ENCODE peak calls at places on chromosomes 2 and 18, in ten cellular contexts. One of them, this sample, is unnamed.

GRCh38 chr2:160472839-160473251 is 20.8 kb downstream of the RBMS1 start:
- DNase-seq in GM06990: no peak
- DNase-seq in left ventricle myocardium inferior: no peak
- DNase-seq in CD8-positive, alpha-beta T cell: no peak
- DNase-seq in cardiac fibroblast: no peak
- DNase-seq in mammary epithelial cell: no peak
- DNase-seq in HepG2: no peak
- DNase-seq in fibroblast of mammary gland: peak; percentile 37
- DNase-seq in astrocyte of the spinal cord: peak; percentile 64
- DNase-seq in brain microvascular endothelial cell: peak; percentile 24
- DNase-seq in this sample: peak; percentile 73

GRCh38 chr2:100188326-100188725 is 45.9 kb upstream of the AFF3 start:
- DNase-seq in left ventricle myocardium inferior: no peak
- DNase-seq in astrocyte of the spinal cord: no peak
- DNase-seq in CD8-positive, alpha-beta T cell: no peak
- DNase-seq in fibroblast of mammary gland: no peak
- DNase-seq in cardiac fibroblast: no peak
- DNase-seq in HepG2: no peak
- DNase-seq in GM06990: no peak
- DNase-seq in brain microvascular endothelial cell: no peak
- DNase-seq in mammary epithelial cell: no peak
- DNase-seq in this sample: no peak

GRCh38 chr2:180358458-180358857 is 351.4 kb upstream of the CWC22 start:
- DNase-seq in HepG2: no peak
- DNase-seq in brain microvascular endothelial cell: no peak
- DNase-seq in cardiac fibroblast: no peak
- DNase-seq in fibroblast of mammary gland: no peak
- DNase-seq in left ventricle myocardium inferior: no peak
- DNase-seq in GM06990: no peak
- DNase-seq in mammary epithelial cell: no peak
- DNase-seq in astrocyte of the spinal cord: no peak
- DNase-seq in CD8-positive, alpha-beta T cell: no peak
- DNase-seq in this sample: no peak

GRCh38 chr2:145751634-145752033 is 1231.7 kb upstream of the ZEB2 start:
- DNase-seq in HepG2: no peak
- DNase-seq in brain microvascular endothelial cell: peak; percentile 68
- DNase-seq in astrocyte of the spinal cord: peak; percentile 78
- DNase-seq in fibroblast of mammary gland: peak; percentile 72
- DNase-seq in GM06990: peak; percentile 60
- DNase-seq in mammary epithelial cell: no peak
- DNase-seq in left ventricle myocardium inferior: no peak
- DNase-seq in cardiac fibroblast: peak; percentile 69
- DNase-seq in CD8-positive, alpha-beta T cell: no peak
- DNase-seq in this sample: peak; percentile 79

GRCh38 chr18:58438161-58438983 is 190.5 kb downstream of the ALPK2 start:
- DNase-seq in astrocyte of the spinal cord: no peak
- DNase-seq in GM06990: no peak
- DNase-seq in left ventricle myocardium inferior: no peak
- DNase-seq in CD8-positive, alpha-beta T cell: no peak
- DNase-seq in cardiac fibroblast: peak; percentile 27
- DNase-seq in fibroblast of mammary gland: peak; percentile 28
- DNase-seq in mammary epithelial cell: peak; percentile 16
- DNase-seq in brain microvascular endothelial cell: no peak
- DNase-seq in HepG2: no peak
- DNase-seq in this sample: peak; percentile 48

GRCh38 chr2:84888401-84889276 is 7.8 kb upstream of the TRABD2A start:
- DNase-seq in left ventricle myocardium inferior: no peak
- DNase-seq in GM06990: no peak
- DNase-seq in astrocyte of the spinal cord: peak; percentile 58
- DNase-seq in HepG2: no peak
- DNase-seq in fibroblast of mammary gland: peak; percentile 76
- DNase-seq in mammary epithelial cell: peak; percentile 65
- DNase-seq in brain microvascular endothelial cell: peak; percentile 55
- DNase-seq in cardiac fibroblast: peak; percentile 66
- DNase-seq in CD8-positive, alpha-beta T cell: peak; percentile 35
- DNase-seq in this sample: peak; percentile 82

GRCh38 chr2:48715042-48715899 is 40.3 kb downstream of the LHCGR start:
- DNase-seq in brain microvascular endothelial cell: no peak
- DNase-seq in mammary epithelial cell: peak; percentile 63
- DNase-seq in astrocyte of the spinal cord: no peak
- DNase-seq in GM06990: no peak
- DNase-seq in fibroblast of mammary gland: peak; percentile 46
- DNase-seq in HepG2: no peak
- DNase-seq in cardiac fibroblast: peak; percentile 87
- DNase-seq in left ventricle myocardium inferior: peak; percentile 21
- DNase-seq in CD8-positive, alpha-beta T cell: no peak
- DNase-seq in this sample: peak; percentile 93

GRCh38 chr2:238016526-238016925 is 44.3 kb upstream of the SCLY start:
- DNase-seq in HepG2: no peak
- DNase-seq in brain microvascular endothelial cell: no peak
- DNase-seq in left ventricle myocardium inferior: no peak
- DNase-seq in astrocyte of the spinal cord: no peak
- DNase-seq in CD8-positive, alpha-beta T cell: no peak
- DNase-seq in cardiac fibroblast: no peak
- DNase-seq in GM06990: no peak
- DNase-seq in fibroblast of mammary gland: no peak
- DNase-seq in mammary epithelial cell: no peak
- DNase-seq in this sample: no peak

GRCh38 chr2:109335586-109336266 is 206.7 kb downstream of the SH3RF3 start:
- DNase-seq in astrocyte of the spinal cord: peak; percentile 87
- DNase-seq in HepG2: no peak
- DNase-seq in cardiac fibroblast: peak; percentile 75
- DNase-seq in fibroblast of mammary gland: peak; percentile 83
- DNase-seq in left ventricle myocardium inferior: no peak
- DNase-seq in brain microvascular endothelial cell: peak; percentile 16
- DNase-seq in mammary epithelial cell: peak; percentile 19
- DNase-seq in GM06990: no peak
- DNase-seq in CD8-positive, alpha-beta T cell: no peak
- DNase-seq in this sample: peak; percentile 74

GRCh38 chr2:189548686-189549439 is 31.7 kb downstream of the SLC40A1 start:
- DNase-seq in HepG2: peak; percentile 79
- DNase-seq in left ventricle myocardium inferior: no peak
- DNase-seq in astrocyte of the spinal cord: peak; percentile 26
- DNase-seq in cardiac fibroblast: no peak
- DNase-seq in brain microvascular endothelial cell: no peak
- DNase-seq in GM06990: no peak
- DNase-seq in mammary epithelial cell: peak; percentile 22
- DNase-seq in fibroblast of mammary gland: peak; percentile 47
- DNase-seq in CD8-positive, alpha-beta T cell: no peak
- DNase-seq in this sample: peak; percentile 58

GRCh38 chr2:88261725-88262124 is 91.6 kb downstream of the THNSL2 start:
- DNase-seq in GM06990: no peak
- DNase-seq in fibroblast of mammary gland: no peak
- DNase-seq in astrocyte of the spinal cord: no peak
- DNase-seq in HepG2: no peak
- DNase-seq in mammary epithelial cell: no peak
- DNase-seq in left ventricle myocardium inferior: no peak
- DNase-seq in brain microvascular endothelial cell: no peak
- DNase-seq in CD8-positive, alpha-beta T cell: no peak
- DNase-seq in cardiac fibroblast: no peak
- DNase-seq in this sample: no peak

GRCh38 chr18:24170389-24170788 is 31.5 kb downstream of the CABYR start:
- DNase-seq in left ventricle myocardium inferior: no peak
- DNase-seq in HepG2: peak; percentile 9
- DNase-seq in astrocyte of the spinal cord: no peak
- DNase-seq in CD8-positive, alpha-beta T cell: no peak
- DNase-seq in cardiac fibroblast: no peak
- DNase-seq in mammary epithelial cell: no peak
- DNase-seq in GM06990: no peak
- DNase-seq in brain microvascular endothelial cell: no peak
- DNase-seq in fibroblast of mammary gland: no peak
- DNase-seq in this sample: no peak

GRCh38 chr2:179272406-179273192 is 8.0 kb upstream of the SESTD1 start:
- DNase-seq in astrocyte of the spinal cord: peak; percentile 68
- DNase-seq in GM06990: no peak
- DNase-seq in left ventricle myocardium inferior: no peak
- DNase-seq in HepG2: peak; percentile 96
- DNase-seq in CD8-positive, alpha-beta T cell: no peak
- DNase-seq in brain microvascular endothelial cell: no peak
- DNase-seq in fibroblast of mammary gland: peak; percentile 92
- DNase-seq in cardiac fibroblast: peak; percentile 86
- DNase-seq in mammary epithelial cell: peak; percentile 62
- DNase-seq in this sample: peak; percentile 89

GRCh38 chr2:32716598-32716997 is 88.7 kb downstream of the TTC27 start:
- DNase-seq in GM06990: no peak
- DNase-seq in cardiac fibroblast: no peak
- DNase-seq in astrocyte of the spinal cord: no peak
- DNase-seq in left ventricle myocardium inferior: no peak
- DNase-seq in mammary epithelial cell: no peak
- DNase-seq in brain microvascular endothelial cell: no peak
- DNase-seq in fibroblast of mammary gland: no peak
- DNase-seq in HepG2: peak; percentile 29
- DNase-seq in CD8-positive, alpha-beta T cell: no peak
- DNase-seq in this sample: no peak

GRCh38 chr2:179486969-179487752 is 222.5 kb upstream of the SESTD1 start:
- DNase-seq in brain microvascular endothelial cell: no peak
- DNase-seq in GM06990: no peak
- DNase-seq in fibroblast of mammary gland: no peak
- DNase-seq in CD8-positive, alpha-beta T cell: no peak
- DNase-seq in HepG2: no peak
- DNase-seq in astrocyte of the spinal cord: no peak
- DNase-seq in left ventricle myocardium inferior: no peak
- DNase-seq in cardiac fibroblast: no peak
- DNase-seq in mammary epithelial cell: no peak
- DNase-seq in this sample: no peak

GRCh38 chr2:217489145-217489960 is 513.4 kb downstream of the TNS1 start:
- DNase-seq in cardiac fibroblast: no peak
- DNase-seq in GM06990: no peak
- DNase-seq in mammary epithelial cell: peak; percentile 64
- DNase-seq in brain microvascular endothelial cell: no peak
- DNase-seq in HepG2: no peak
- DNase-seq in CD8-positive, alpha-beta T cell: no peak
- DNase-seq in left ventricle myocardium inferior: no peak
- DNase-seq in astrocyte of the spinal cord: peak; percentile 33
- DNase-seq in fibroblast of mammary gland: peak; percentile 18
- DNase-seq in this sample: no peak

GRCh38 chr2:9118383-9118960 is 88.1 kb upstream of the ASAP2 start:
- DNase-seq in HepG2: no peak
- DNase-seq in left ventricle myocardium inferior: no peak
- DNase-seq in fibroblast of mammary gland: no peak
- DNase-seq in mammary epithelial cell: no peak
- DNase-seq in GM06990: no peak
- DNase-seq in astrocyte of the spinal cord: no peak
- DNase-seq in cardiac fibroblast: no peak
- DNase-seq in CD8-positive, alpha-beta T cell: no peak
- DNase-seq in brain microvascular endothelial cell: no peak
- DNase-seq in this sample: no peak

GRCh38 chr2:70212298-70212948 is 21.6 kb upstream of the C2orf42 start:
- DNase-seq in CD8-positive, alpha-beta T cell: no peak
- DNase-seq in brain microvascular endothelial cell: no peak
- DNase-seq in left ventricle myocardium inferior: no peak
- DNase-seq in astrocyte of the spinal cord: no peak
- DNase-seq in mammary epithelial cell: no peak
- DNase-seq in fibroblast of mammary gland: no peak
- DNase-seq in GM06990: no peak
- DNase-seq in cardiac fibroblast: peak; percentile 30
- DNase-seq in HepG2: no peak
- DNase-seq in this sample: peak; percentile 13

GRCh38 chr2:4604767-4605166 is 901.4 kb downstream of the DCDC2C start:
- DNase-seq in cardiac fibroblast: no peak
- DNase-seq in astrocyte of the spinal cord: no peak
- DNase-seq in HepG2: no peak
- DNase-seq in left ventricle myocardium inferior: no peak
- DNase-seq in brain microvascular endothelial cell: no peak
- DNase-seq in CD8-positive, alpha-beta T cell: no peak
- DNase-seq in fibroblast of mammary gland: no peak
- DNase-seq in GM06990: no peak
- DNase-seq in mammary epithelial cell: no peak
- DNase-seq in this sample: no peak
- TF ChIP-seq CTCF in cardiac fibroblast: no peak
- TF ChIP-seq CTCF in astrocyte of the spinal cord: no peak
- TF ChIP-seq CTCF in HepG2: no peak
- TF ChIP-seq CTCF in left ventricle myocardium inferior: no peak
- TF ChIP-seq CTCF in brain microvascular endothelial cell: no peak
- TF ChIP-seq CTCF in CD8-positive, alpha-beta T cell: no peak
- TF ChIP-seq CTCF in fibroblast of mammary gland: no peak
- TF ChIP-seq CTCF in GM06990: no peak
- TF ChIP-seq CTCF in mammary epithelial cell: no peak
- TF ChIP-seq CTCF in this sample: no peak

GRCh38 chr2:11919953-11920352 is 173.5 kb downstream of the LPIN1 start:
- DNase-seq in fibroblast of mammary gland: no peak
- DNase-seq in brain microvascular endothelial cell: no peak
- DNase-seq in HepG2: no peak
- DNase-seq in left ventricle myocardium inferior: no peak
- DNase-seq in CD8-positive, alpha-beta T cell: no peak
- DNase-seq in cardiac fibroblast: no peak
- DNase-seq in astrocyte of the spinal cord: no peak
- DNase-seq in mammary epithelial cell: no peak
- DNase-seq in GM06990: no peak
- DNase-seq in this sample: no peak
- H3K4me3 ChIP-seq in fibroblast of mammary gland: no peak overlapping the region
- H3K4me3 ChIP-seq in brain microvascular endothelial cell: no peak overlapping the region
- H3K4me3 ChIP-seq in HepG2: no peak overlapping the region
- H3K4me3 ChIP-seq in left ventricle myocardium inferior: no peak overlapping the region
- H3K4me3 ChIP-seq in CD8-positive, alpha-beta T cell: no peak overlapping the region
- H3K4me3 ChIP-seq in cardiac fibroblast: no peak overlapping the region
- H3K4me3 ChIP-seq in astrocyte of the spinal cord: no peak overlapping the region
- H3K4me3 ChIP-seq in mammary epithelial cell: no peak overlapping the region
- H3K4me3 ChIP-seq in GM06990: no peak overlapping the region
- H3K4me3 ChIP-seq in this sample: no peak overlapping the region

DNA sequence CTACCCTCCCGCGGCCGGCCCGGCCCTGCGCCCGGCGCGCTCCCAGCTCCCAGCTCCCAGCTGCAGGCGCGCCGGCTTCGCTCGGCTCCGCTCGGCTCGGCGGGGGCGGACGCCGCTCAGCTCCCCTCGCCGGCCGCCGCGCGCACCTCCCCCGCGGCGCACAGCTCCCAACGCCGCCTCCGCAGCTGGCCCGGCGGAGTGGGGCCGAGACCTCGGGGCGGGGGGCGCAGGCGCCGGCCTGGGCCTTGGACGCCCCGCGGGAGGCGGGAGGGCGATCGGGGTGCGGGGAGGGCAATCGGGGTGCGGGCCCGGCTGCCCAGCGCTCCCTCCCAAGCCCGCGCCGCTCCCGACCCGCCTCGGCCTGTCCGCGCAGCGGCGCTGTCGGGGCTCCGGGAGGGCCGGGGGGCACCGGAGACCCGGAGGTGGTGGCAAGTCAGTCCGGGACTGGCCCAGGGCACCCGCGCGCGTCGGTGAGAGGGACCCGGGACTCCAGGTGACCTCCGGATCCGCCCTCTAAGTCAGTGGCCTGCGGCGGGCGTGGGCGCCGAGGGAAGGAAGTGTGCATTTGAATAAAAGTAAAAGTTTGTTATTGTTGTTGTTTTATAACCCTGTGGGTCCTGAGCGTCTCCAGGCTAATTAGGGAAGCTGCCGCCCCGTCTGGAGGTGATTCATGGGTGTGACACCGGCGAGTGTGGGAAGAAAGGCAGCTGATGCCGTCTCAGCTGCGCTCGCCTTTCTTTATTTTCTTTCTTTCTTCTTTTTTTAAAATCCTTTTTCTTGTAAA is at the start of gene CRACDL:
- DNase-seq in HepG2: no peak
- DNase-seq in cardiac fibroblast: no peak
- DNase-seq in fibroblast of mammary gland: no peak
- DNase-seq in brain microvascular endothelial cell: no peak
- DNase-seq in mammary epithelial cell: peak; percentile 53
- DNase-seq in left ventricle myocardium inferior: no peak
- DNase-seq in GM06990: peak; percentile 17
- DNase-seq in CD8-positive, alpha-beta T cell: no peak
- DNase-seq in astrocyte of the spinal cord: no peak
- DNase-seq in this sample: peak; percentile 24
- TF ChIP-seq CTCF in HepG2: peak; percentile 18
- TF ChIP-seq CTCF in cardiac fibroblast: no peak
- TF ChIP-seq CTCF in fibroblast of mammary gland: no peak
- TF ChIP-seq CTCF in brain microvascular endothelial cell: no peak
- TF ChIP-seq CTCF in mammary epithelial cell: peak; percentile 42
- TF ChIP-seq CTCF in left ventricle myocardium inferior: no peak
- TF ChIP-seq CTCF in GM06990: no peak
- TF ChIP-seq CTCF in CD8-positive, alpha-beta T cell: no peak
- TF ChIP-seq CTCF in astrocyte of the spinal cord: no peak
- TF ChIP-seq CTCF in this sample: no peak

GRCh38 chr2:239279508-239280295 is 121.1 kb downstream of the HDAC4 start:
- DNase-seq in HepG2: no peak
- DNase-seq in CD8-positive, alpha-beta T cell: no peak
- DNase-seq in mammary epithelial cell: no peak
- DNase-seq in left ventricle myocardium inferior: no peak
- DNase-seq in cardiac fibroblast: peak; percentile 14
- DNase-seq in astrocyte of the spinal cord: no peak
- DNase-seq in GM06990: no peak
- DNase-seq in fibroblast of mammary gland: peak; percentile 39
- DNase-seq in brain microvascular endothelial cell: no peak
- DNase-seq in this sample: no peak
- H3K4me3 ChIP-seq in HepG2: no peak overlapping the region
- H3K4me3 ChIP-seq in CD8-positive, alpha-beta T cell: no peak overlapping the region
- H3K4me3 ChIP-seq in mammary epithelial cell: no peak overlapping the region
- H3K4me3 ChIP-seq in left ventricle myocardium inferior: no peak overlapping the region
- H3K4me3 ChIP-seq in cardiac fibroblast: no peak overlapping the region
- H3K4me3 ChIP-seq in astrocyte of the spinal cord: no peak overlapping the region
- H3K4me3 ChIP-seq in GM06990: no peak overlapping the region
- H3K4me3 ChIP-seq in fibroblast of mammary gland: no peak overlapping the region
- H3K4me3 ChIP-seq in brain microvascular endothelial cell: no peak overlapping the region
- H3K4me3 ChIP-seq in this sample: no peak overlapping the region

This sample was measured in choroid plexus epithelial cell.